ENCODE peak calls at places on chromosomes 1 and 21, in seven cellular contexts. U, A, O, J, M, I and V are unnamed samples.

GRCh38 chr1:9128161-9128519 is 762 bp downstream of the GPR157 start:
- DNase-seq in U (no peak), A (no peak), O (no peak), J (peak; percentile 76), M (no peak), I (no peak), V (no peak)

GRCh38 chr1:237959838-237960237 is 69.1 kb upstream of the ZP4 start:
- DNase-seq in U (no peak), A (no peak), O (no peak), J (no peak), M (no peak), I (no peak), V (no peak)

GRCh38 chr1:89589515-89589914 is 43.4 kb upstream of the LRRC8C start:
- DNase-seq in U (no peak), A (no peak), O (no peak), J (no peak), M (no peak), I (peak; percentile 42), V (no peak)

GRCh38 chr1:169044296-169044695 is 62.2 kb upstream of the ATP1B1 start:
- DNase-seq in U (no peak), A (no peak), O (no peak), J (no peak), M (no peak), I (no peak), V (no peak)

GRCh38 chr1:101235241-101235695 is 1.6 kb upstream of the S1PR1 start:
- DNase-seq in U (no peak), A (no peak), O (no peak), J (no peak), M (no peak), I (no peak), V (no peak)

GRCh38 chr1:244049142-244049968 is 1.7 kb upstream of the ZBTB18 start:
- DNase-seq in U (peak; percentile 59), A (peak; percentile 64), O (peak; percentile 74), J (peak; percentile 63), M (no peak), I (peak; percentile 18), V (no peak)

GRCh38 chr1:193115629-193116227 is 6.1 kb upstream of the CDC73 start:
- DNase-seq in U (no peak), A (no peak), O (no peak), J (no peak), M (peak; percentile 98), I (peak; percentile 95), V (no peak)

GRCh38 chr1:203673550-203674411 is 47.1 kb downstream of the ATP2B4 start:
- DNase-seq in U (no peak), A (no peak), O (peak; percentile 71), J (no peak), M (peak; percentile 94), I (peak; percentile 82), V (no peak)

GRCh38 chr21:31248598-31248997 is 95.5 kb downstream of the TIAM1 start:
- DNase-seq in U (no peak), A (no peak), O (no peak), J (no peak), M (peak; percentile 67), I (no peak), V (no peak)

GRCh38 chr1:231693361-231694080 is 66.9 kb downstream of the DISC1 start:
- DNase-seq in U (peak; percentile 43), A (no peak), O (no peak), J (no peak), M (no peak), I (no peak), V (no peak)

GRCh38 chr21:17903029-17903806 is 84.1 kb upstream of the C21orf91 start:
- DNase-seq in U (no peak), A (no peak), O (peak; percentile 49), J (no peak), M (peak; percentile 73), I (peak; percentile 60), V (no peak)

GRCh38 chr1:108863984-108864383 is 7.1 kb upstream of the AKNAD1 start:
- DNase-seq in U (no peak), A (no peak), O (no peak), J (no peak), M (no peak), I (no peak), V (no peak)

GRCh38 chr1:171061425-171062143 is 29.1 kb upstream of the FMO3 start:
- DNase-seq in U (no peak), A (no peak), O (no peak), J (no peak), M (peak; percentile 75), I (no peak), V (no peak)

GRCh38 chr1:59473813-59474212 is 176.9 kb downstream of the FGGY start:
- DNase-seq in U (no peak), A (no peak), O (no peak), J (no peak), M (no peak), I (no peak), V (no peak)

GRCh38 chr1:27666791-27667254 is 5.2 kb downstream of the IFI6 start:
- DNase-seq in U (no peak), A (no peak), O (no peak), J (no peak), M (no peak), I (no peak), V (no peak)

GRCh38 chr1:240804475-240804874 is 192.5 kb upstream of the GREM2 start:
- DNase-seq in U (no peak), A (no peak), O (no peak), J (no peak), M (no peak), I (peak; percentile 53), V (no peak)

GRCh38 chr1:198449281-198449680 is 91.2 kb downstream of the ATP6V1G3 start:
- DNase-seq in U (no peak), A (no peak), O (no peak), J (no peak), M (no peak), I (no peak), V (no peak)

GRCh38 chr1:225182701-225183100 is 245.1 kb downstream of the LBR start:
- DNase-seq in U (no peak), A (no peak), O (no peak), J (no peak), M (no peak), I (no peak), V (no peak)

GRCh38 chr21:45655071-45655470 is 11.5 kb downstream of the PCBP3 start:
- DNase-seq in U (no peak), A (no peak), O (no peak), J (no peak), M (peak; percentile 91), I (peak; percentile 84), V (no peak)

GRCh38 chr1:109296782-109297181 is 10.0 kb downstream of the MYBPHL start:
- DNase-seq in U (no peak), A (peak; percentile 54), O (no peak), J (no peak), M (no peak), I (no peak), V (no peak)

GRCh38 chr1:215143497-215143896 is 61.0 kb downstream of the KCNK2 start:
- DNase-seq in U (no peak), A (no peak), O (no peak), J (no peak), M (no peak), I (no peak), V (no peak)
- TF ChIP-seq CTCF in U (no peak), A (no peak), O (peak; percentile 48), J (no peak), M (no peak), I (no peak), V (no peak)

DNA sequence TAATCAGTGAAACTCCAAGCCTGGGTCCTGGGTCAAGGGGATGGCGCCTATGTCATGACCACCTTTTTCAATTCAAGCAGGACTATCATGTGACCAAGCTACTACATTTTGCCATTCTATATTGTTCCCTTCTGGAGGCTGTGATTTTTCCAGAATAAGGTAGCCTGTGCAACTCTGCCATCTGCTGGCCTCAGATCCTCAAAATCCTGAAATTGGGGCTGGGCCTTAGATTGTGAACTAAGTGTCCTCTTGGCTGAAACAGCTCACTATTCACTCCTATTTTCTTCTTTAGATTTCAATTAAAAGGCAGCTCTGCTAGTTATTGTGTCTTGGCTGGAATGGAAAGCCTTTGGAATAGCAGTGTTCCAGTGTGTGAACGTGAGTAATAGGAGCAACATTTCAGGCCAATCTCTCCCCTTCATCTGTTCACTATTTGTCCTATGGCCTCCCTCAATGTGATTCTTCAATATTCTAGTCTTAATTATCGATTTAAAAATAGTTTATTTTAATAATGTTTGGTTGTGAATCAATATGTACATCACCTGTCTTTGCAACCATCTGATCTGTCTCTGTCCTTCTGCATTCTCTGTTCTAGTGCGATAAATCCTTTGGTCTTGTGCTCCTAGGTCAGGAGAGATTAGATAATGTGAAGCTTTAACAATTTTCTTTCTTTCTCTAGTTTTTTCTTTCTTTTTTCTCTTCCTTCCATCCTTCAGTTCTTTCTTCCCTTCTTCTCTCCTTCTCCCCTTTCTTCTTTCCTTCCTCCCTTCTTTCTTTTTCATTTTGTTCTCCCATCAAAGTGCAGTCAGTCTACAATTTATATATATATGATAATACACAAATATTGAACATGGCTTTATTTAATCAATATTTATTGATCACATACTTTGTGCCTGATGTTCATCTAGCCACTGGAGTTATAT is 69.8 kb downstream of the CR1 start:
- DNase-seq in U (no peak), A (peak; percentile 57), O (peak; percentile 68), J (no peak), M (peak; percentile 9), I (peak; percentile 17), V (no peak)
- TF ChIP-seq CTCF in U (no peak), A (peak; percentile 47), O (peak; percentile 64), J (peak; percentile 45), M (peak; percentile 47), I (peak; percentile 45), V (peak; percentile 40)

DNA sequence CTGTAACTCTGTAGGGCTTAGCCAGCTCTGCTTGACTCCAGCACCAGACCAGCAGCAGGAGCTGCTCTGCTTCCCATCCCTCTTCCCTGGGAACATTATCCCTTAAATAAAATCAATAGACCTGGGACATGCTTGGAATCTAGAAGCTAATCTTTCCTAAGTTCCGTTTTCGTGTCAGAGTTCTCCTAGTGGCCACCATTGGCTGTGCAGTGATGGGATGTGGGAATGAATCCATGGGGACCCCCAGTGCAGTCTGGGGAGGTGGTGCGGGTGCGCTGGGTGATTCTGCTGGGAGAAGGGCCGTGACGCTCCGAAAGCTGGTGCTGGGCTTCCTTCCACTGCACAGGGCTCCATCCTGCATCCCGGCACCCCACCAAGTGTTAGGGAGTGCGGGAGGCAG is 202.7 kb downstream of the CAMTA1 start:
- DNase-seq in U (no peak), A (no peak), O (no peak), J (no peak), M (no peak), I (no peak), V (no peak)
- TF ChIP-seq CTCF in U (no peak), A (no peak), O (peak; percentile 62), J (no peak), M (no peak), I (no peak), V (no peak)

GRCh38 chr1:156376958-156377919 is 8.2 kb downstream of the RHBG start:
- DNase-seq in U (no peak), A (no peak), O (no peak), J (no peak), M (no peak), I (no peak), V (no peak)

GRCh38 chr1:156372876-156373275 is 3.9 kb downstream of the RHBG start:
- DNase-seq in U (no peak), A (no peak), O (no peak), J (no peak), M (no peak), I (no peak), V (no peak)

GRCh38 chr1:156378557-156378956 is 9.5 kb downstream of the RHBG start:
- DNase-seq in U (no peak), A (no peak), O (no peak), J (no peak), M (no peak), I (no peak), V (no peak)

GRCh38 chr1:156373546-156373945 is 4.5 kb downstream of the RHBG start:
- DNase-seq in U (no peak), A (no peak), O (no peak), J (no peak), M (no peak), I (no peak), V (no peak)

GRCh38 chr1:156376146-156376545 is 7.1 kb downstream of the RHBG start:
- DNase-seq in U (no peak), A (no peak), O (no peak), J (no peak), M (peak; percentile 9), I (peak; percentile 78), V (no peak)
- TF ChIP-seq CTCF in U (no peak), A (no peak), O (peak; percentile 17), J (no peak), M (no peak), I (peak; percentile 17), V (no peak)